ENCODE peak calls at places on chromosomes 4 and X, in five cellular contexts. J is heart left ventricle; L is stimulated activated CD4-positive, alpha-beta T cell treated with anti-CD3 and anti-CD28 coated beads, TNF-alpha, amount 100 ng/mL, for 4 hours; R is NCI-H1694; A is activated CD4-positive, alpha-beta T cell treated with anti-CD3 and anti-CD28 coated beads, Interleukin-2, amount 50 U/mL, for 24 hours. V is an unnamed sample.

GRCh38 chrX:148282504-148282903 is 217.9 kb upstream of the AFF2 start:
- DNase-seq in J (no peak), L (no peak), R (no peak), A (no peak), V (no peak)

GRCh38 chrX:43676960-43677582 is 21.0 kb downstream of the MAOA start:
- DNase-seq in J (no peak), L (no peak), R (no peak), A (no peak), V (no peak)

GRCh38 chr4:181077416-181077815 is 1165.8 kb upstream of the TENM3 start:
- DNase-seq in J (no peak), L (no peak), R (no peak), A (no peak), V (no peak)

GRCh38 chr4:121939690-121940089 is 12.2 kb downstream of the TRPC3 start:
- DNase-seq in J (no peak), L (no peak), R (no peak), A (no peak), V (no peak)

GRCh38 chr4:142815834-142816233 is 30.3 kb downstream of the INPP4B start:
- DNase-seq in J (no peak), L (no peak), R (no peak), A (peak; percentile 37), V (no peak)

GRCh38 chrX:134933911-134934310 is 56.9 kb upstream of the SMIM10 start:
- DNase-seq in J (no peak), L (no peak), R (peak; percentile 86), A (no peak), V (no peak)

GRCh38 chrX:108224727-108225455 is 133.3 kb downstream of the ATG4A start:
- DNase-seq in J (no peak), L (no peak), R (peak; percentile 68), A (no peak), V (no peak)

GRCh38 chr4:108833041-108833440 is 70.2 kb upstream of the ETNPPL start:
- DNase-seq in J (no peak), L (no peak), R (no peak), A (no peak), V (no peak)

GRCh38 chr4:152363904-152364303 is 172.0 kb downstream of the FBXW7 start:
- DNase-seq in J (no peak), L (no peak), R (no peak), A (no peak), V (no peak)

GRCh38 chr4:1201851-1202525 is 29.6 kb upstream of the SPON2 start:
- DNase-seq in J (peak; percentile 82), L (peak; percentile 48), R (no peak), A (peak; percentile 52), V (peak; percentile 59)

GRCh38 chrX:12700745-12701144 is 90.5 kb upstream of the PRPS2 start:
- DNase-seq in J (no peak), L (no peak), R (no peak), A (no peak), V (no peak)

GRCh38 chr4:100106982-100107381 is 83.3 kb downstream of the DDIT4L start:
- DNase-seq in J (no peak), L (no peak), R (no peak), A (no peak), V (no peak)

GRCh38 chrX:122565952-122566351 is 618.1 kb upstream of the GRIA3 start:
- DNase-seq in J (no peak), L (no peak), R (peak; percentile 9), A (no peak), V (no peak)

GRCh38 chr4:173074501-173074946 is 94.1 kb upstream of the GALNT7 start:
- DNase-seq in J (no peak), L (no peak), R (no peak), A (no peak), V (no peak)

GRCh38 chr4:55312491-55313101 is 33.4 kb upstream of the SRD5A3 start:
- DNase-seq in J (no peak), L (no peak), R (no peak), A (peak; percentile 19), V (no peak)

GRCh38 chr4:168028568-168028967 is 63.8 kb upstream of the ANXA10 start:
- DNase-seq in J (no peak), L (no peak), R (no peak), A (no peak), V (no peak)

GRCh38 chr4:90602728-90603127 is 475.5 kb downstream of the CCSER1 start:
- DNase-seq in J (no peak), L (no peak), R (no peak), A (no peak), V (no peak)

GRCh38 chrX:13428055-13428786 is 108.4 kb upstream of the ATXN3L start:
- DNase-seq in J (no peak), L (no peak), R (no peak), A (no peak), V (no peak)

GRCh38 chr4:5052424-5052702 is 1.1 kb downstream of the STK32B start:
- DNase-seq in J (no peak), L (no peak), R (no peak), A (no peak), V (no peak)

GRCh38 chr4:81571105-81571504 is 99.4 kb upstream of the RASGEF1B start:
- DNase-seq in J (no peak), L (no peak), R (no peak), A (no peak), V (no peak)

GRCh38 chrX:110218591-110218990 is 99.3 kb downstream of the AMMECR1 start:
- DNase-seq in J (no peak), L (no peak), R (no peak), A (no peak), V (no peak)

GRCh38 chr4:6023766-6024165 is 5.5 kb upstream of the C4orf50 start:
- DNase-seq in J (no peak), L (no peak), R (no peak), A (no peak), V (peak; percentile 63)

GRCh38 chrX:1876041-1876440 is 261.2 kb downstream of the ASMT start:
- DNase-seq in J (no peak), L (no peak), R (no peak), A (no peak), V (no peak)

GRCh38 chrX:47080215-47080914 is 2.1 kb downstream of the RGN start:
- DNase-seq in J (no peak), L (no peak), R (no peak), A (no peak), V (no peak)

GRCh38 chr4:158850800-158851644 is 82.2 kb downstream of the FNIP2 start:
- DNase-seq in J (no peak), L (no peak), R (peak; percentile 18), A (no peak), V (no peak)

GRCh38 chr4:131509521-131509920 is 1639.6 kb upstream of the PCDH10 start:
- DNase-seq in J (no peak), L (no peak), R (no peak), A (no peak), V (no peak)

GRCh38 chrX:119030990-119031389 is 41.8 kb upstream of the CT47C1 start:
- DNase-seq in J (no peak), L (no peak), R (no peak), A (no peak), V (no peak)

GRCh38 chrX:149830192-149830873 is 48.6 kb downstream of the MAGEA9 start:
- DNase-seq in J (no peak), L (no peak), R (no peak), A (no peak), V (no peak)

V was measured in chondrocyte.